ENCODE peak calls at places on chromosomes 5 and 9, in ten cellular contexts. H is GM12878, C is H1, I is prostate gland, S is SK-N-SH, Z is Panc1, R is suprapubic skin, K is GM23338, Y is HL-60, Q is spleen. L is an unnamed sample.

GRCh38 chr9:31916591-31917223 is 467.7 kb upstream of the ACO1 start:
- DNase-seq in Y (no peak), Q (no peak), C (no peak), H (no peak), S (no peak), I (no peak), K (peak), Z (no peak), R (no peak), L (no peak)

GRCh38 chr9:136086213-136086881 is 8.7 kb downstream of the NACC2 start:
- DNase-seq in Z (no peak), I (no peak), Y (no peak), C (no peak), H (no peak), S (peak), R (peak), K (no peak), Q (peak), L (no peak)

GRCh38 chr5:141496038-141496437 is 7.2 kb downstream of the PCDHGC5 start:
- DNase-seq in Z (no peak), Q (no peak), I (no peak), Y (no peak), C (no peak), S (no peak), H (no peak), R (no peak), K (peak), L (no peak)

GRCh38 chr9:12705738-12706391 is 12.7 kb downstream of the TYRP1 start:
- DNase-seq in R (no peak), Z (no peak), Y (no peak), C (no peak), H (no peak), Q (no peak), K (no peak), I (no peak), S (no peak), L (no peak)

GRCh38 chr5:67166460-67166871 is 30.1 kb downstream of the CD180 start:
- DNase-seq in I (no peak), H (no peak), K (no peak), Z (no peak), C (no peak), Y (no peak), Q (peak), S (no peak), R (peak), L (peak)

GRCh38 chr5:72465601-72466563 is 41.3 kb downstream of the ZNF366 start:
- DNase-seq in H (peak), S (no peak), R (no peak), I (no peak), Z (no peak), C (no peak), Q (no peak), Y (no peak), K (no peak), L (no peak)

GRCh38 chr9:3043369-3043768 is 199.5 kb upstream of the PUM3 start:
- DNase-seq in I (no peak), Z (no peak), S (no peak), K (no peak), H (no peak), R (no peak), C (no peak), Q (no peak), Y (no peak), L (no peak)

GRCh38 chr5:128920345-128921215 is 44.7 kb upstream of the SLC27A6 start:
- DNase-seq in Z (no peak), Q (no peak), H (no peak), Y (no peak), S (no peak), I (no peak), K (no peak), C (no peak), R (no peak), L (peak)

GRCh38 chr9:101437806-101438232 is 2.2 kb upstream of the ALDOB start:
- DNase-seq in H (no peak), Q (peak), C (no peak), Z (no peak), I (no peak), R (no peak), K (no peak), S (no peak), Y (no peak), L (no peak)

GRCh38 chr5:114924784-114925183 is 244.9 kb downstream of the TRIM36 start:
- DNase-seq in H (no peak), Q (no peak), Y (no peak), C (no peak), I (no peak), Z (no peak), R (no peak), K (no peak), S (peak), L (no peak)

GRCh38 chr9:110575952-110576351 is 3.6 kb downstream of the SVEP1 start:
- DNase-seq in S (no peak), H (no peak), Z (no peak), R (no peak), C (no peak), I (no peak), K (no peak), Q (no peak), Y (no peak), L (no peak)

GRCh38 chr9:38172601-38173000 is 103.6 kb upstream of the SHB start:
- DNase-seq in R (no peak), I (no peak), H (no peak), S (peak), Z (no peak), K (peak), Q (no peak), C (peak), Y (no peak), L (no peak)

GRCh38 chr5:10387690-10388089 is 34.2 kb downstream of the MARCHF6 start:
- DNase-seq in S (no peak), H (no peak), R (no peak), Q (no peak), I (no peak), C (no peak), K (no peak), Y (peak), Z (no peak), L (no peak)

GRCh38 chr5:170028124-170028523 is 47.8 kb upstream of the INSYN2B start:
- DNase-seq in Q (no peak), S (no peak), I (no peak), Z (no peak), H (no peak), C (no peak), Y (no peak), K (no peak), R (no peak), L (no peak)

GRCh38 chr9:89756891-89757537 is 152.2 kb downstream of the GADD45G start:
- DNase-seq in H (no peak), R (no peak), I (no peak), S (no peak), Q (peak), Z (no peak), Y (no peak), C (no peak), K (no peak), L (no peak)

GRCh38 chr5:96904054-96904931 is 28.0 kb downstream of the ERAP2 start:
- DNase-seq in K (no peak), H (no peak), Z (no peak), Y (no peak), R (no peak), I (no peak), S (no peak), Q (no peak), C (no peak), L (no peak)

GRCh38 chr5:103411721-103412120 is 150.9 kb downstream of the NUDT12 start:
- DNase-seq in R (no peak), H (no peak), I (no peak), C (no peak), Q (no peak), Z (no peak), Y (no peak), K (no peak), S (no peak), L (no peak)

GRCh38 chr5:132420706-132421272 is 51.3 kb downstream of the SLC22A5 start:
- DNase-seq in I (no peak), S (no peak), Q (peak), Y (no peak), R (no peak), K (no peak), C (no peak), Z (no peak), H (peak), L (no peak)

GRCh38 chr5:66949066-66949465 is 247.5 kb downstream of the CD180 start:
- DNase-seq in K (no peak), R (no peak), C (no peak), Y (no peak), H (no peak), Z (no peak), I (no peak), S (no peak), Q (no peak), L (no peak)

GRCh38 chr5:132099073-132099748 is 25.6 kb downstream of the CSF2 start:
- DNase-seq in Y (no peak), S (no peak), Z (no peak), R (no peak), Q (no peak), C (no peak), I (no peak), H (peak), K (no peak), L (no peak)

GRCh38 chr9:121434946-121435345 is 64.7 kb downstream of the GGTA1 start:
- DNase-seq in Z (no peak), C (no peak), H (no peak), Q (no peak), R (no peak), I (no peak), K (no peak), Y (no peak), S (no peak), L (no peak)

GRCh38 chr9:113590389-113590788 is 126.9 kb downstream of the RGS3 start:
- DNase-seq in I (no peak), Q (no peak), H (no peak), C (no peak), R (no peak), K (no peak), Y (no peak), S (no peak), Z (no peak), L (no peak)

GRCh38 chr9:113317777-113318176 is 14.6 kb upstream of the RNF183 start:
- DNase-seq in K (no peak), I (no peak), Z (no peak), R (no peak), C (no peak), Q (no peak), S (no peak), H (no peak), Y (no peak), L (no peak)

GRCh38 chr5:428754-429452 is 14.1 kb upstream of the EXOC3 start:
- DNase-seq in C (no peak), K (no peak), R (no peak), H (no peak), Z (no peak), S (no peak), Y (peak), I (no peak), Q (no peak), L (no peak)

GRCh38 chr9:117868594-117868993 is 164.4 kb downstream of the TLR4 start:
- DNase-seq in R (no peak), Y (no peak), S (peak), C (no peak), I (no peak), Q (no peak), H (no peak), Z (no peak), K (no peak), L (no peak)

DNA sequence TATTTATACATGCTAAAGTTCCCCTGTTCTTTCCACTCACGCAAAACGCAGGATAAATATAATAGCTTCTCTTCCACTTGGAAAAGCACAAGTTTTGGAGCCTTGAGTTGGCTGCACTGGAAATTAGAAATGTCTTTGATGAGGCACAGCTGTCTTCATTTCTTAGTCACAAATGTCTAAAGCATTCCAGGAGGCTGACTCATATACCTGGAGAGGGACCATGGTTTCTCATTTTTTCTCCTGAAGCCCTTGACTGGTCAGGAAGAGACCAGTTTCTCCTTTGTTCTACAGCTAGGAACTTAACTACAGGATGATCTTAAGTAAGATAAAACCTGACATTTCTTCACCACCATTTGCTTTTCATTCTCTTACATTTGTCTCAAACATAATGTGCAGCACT is 16.2 kb downstream of the MTX3 start:
- DNase-seq in R (no peak), K (no peak), H (no peak), Q (no peak), Z (no peak), Y (no peak), S (no peak), I (no peak), C (no peak), L (peak)
- TF ChIP-seq POLR2AphosphoS5 in R (no peak), K (no peak), H (no peak), Q (no peak), Z (no peak), Y (no peak), S (peak), I (no peak), C (no peak), L (no peak)

GRCh38 chr9:26264709-26265601 is 586.7 kb upstream of the TUSC1 start:
- DNase-seq in C (no peak), Y (no peak), Z (no peak), S (no peak), K (no peak), Q (no peak), R (no peak), H (no peak), I (no peak), L (no peak)
- H3K27ac ChIP-seq in C (no peak), Y (no peak), Z (no peak), S (peak), K (no peak), Q (no peak), R (no peak), H (no peak), I (no peak), L (no peak)

GRCh38 chr9:127689332-127690000 is 17.3 kb upstream of the CFAP157 start:
- DNase-seq in Q (no peak), Y (no peak), C (no peak), S (no peak), K (no peak), H (no peak), I (no peak), R (no peak), Z (no peak), L (no peak)
- TF ChIP-seq POLR2AphosphoS5 in Q (no peak), Y (no peak), C (no peak), S (no peak), K (no peak), H (no peak), I (no peak), R (no peak), Z (no peak), L (no peak)

GRCh38 chr9:21801683-21802417 is 586 bp upstream of the MTAP start:
- DNase-seq in Q (peak), I (peak), Y (no peak), R (peak), C (no peak), Z (no peak), K (peak), S (peak), H (no peak), L (peak)
- H3K27ac ChIP-seq in Q (peak), I (peak), Y (peak), R (peak), C (peak), Z (peak), K (peak), S (peak), H (peak), L (peak)

GRCh38 chr5:113204525-113205161 is 228.0 kb downstream of the DCP2 start:
- DNase-seq in C (no peak), S (peak), K (no peak), Q (no peak), I (peak), R (peak), H (no peak), Z (no peak), Y (no peak), L (no peak)

GRCh38 chr5:113201715-113202114 is 225.1 kb downstream of the DCP2 start:
- DNase-seq in H (no peak), Q (no peak), S (no peak), K (no peak), C (no peak), I (no peak), R (no peak), Z (no peak), Y (no peak), L (no peak)

GRCh38 chr5:113205323-113205722 is 228.7 kb downstream of the DCP2 start:
- DNase-seq in S (no peak), C (no peak), H (no peak), K (no peak), Y (no peak), Z (no peak), I (no peak), Q (no peak), R (no peak), L (no peak)

GRCh38 chr5:113205807-113206206 is 229.0 kb downstream of the TSSK1B start:
- DNase-seq in I (no peak), Q (no peak), Y (no peak), R (no peak), S (no peak), C (no peak), Z (no peak), H (no peak), K (no peak), L (peak)

DNA sequence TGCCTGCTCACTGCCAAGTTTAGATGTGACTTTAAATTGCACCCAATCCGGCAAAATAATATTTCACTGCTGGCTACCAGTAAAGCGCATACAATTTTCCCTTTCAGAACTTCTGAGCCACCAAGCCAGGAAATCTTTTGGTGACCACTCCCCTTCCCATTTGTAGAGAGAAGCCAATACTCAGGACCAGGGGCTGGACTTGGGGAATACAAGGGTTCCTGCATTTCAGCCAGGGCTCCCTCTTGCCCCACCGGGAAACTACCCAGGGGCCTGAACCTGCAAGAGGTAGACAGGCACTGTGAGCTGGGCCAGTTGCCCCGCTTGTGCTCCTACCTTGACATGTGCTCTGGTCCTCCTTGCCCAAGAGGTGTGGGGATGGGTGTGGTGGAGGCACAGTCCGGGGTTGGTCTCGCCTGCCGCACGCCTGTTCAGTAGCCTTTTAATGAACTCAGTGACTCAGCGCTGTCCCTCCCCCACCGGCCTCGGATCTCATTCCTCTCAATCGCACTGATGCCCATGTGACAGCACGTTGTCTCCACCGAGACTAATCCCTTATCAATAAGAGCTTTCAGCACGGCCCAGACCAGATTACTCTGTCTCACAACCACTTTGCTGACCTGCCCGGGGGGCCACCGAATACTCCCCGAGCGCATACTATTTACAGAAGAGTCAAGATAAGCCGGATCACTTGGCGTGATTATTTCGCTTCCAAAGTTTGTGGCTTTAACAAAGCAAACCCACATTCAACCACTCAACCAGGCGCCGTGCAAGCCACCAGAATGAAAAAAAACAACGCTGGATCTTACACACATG is 226.5 kb downstream of the DCP2 start:
- DNase-seq in S (peak), R (peak), Y (no peak), C (no peak), K (no peak), Q (no peak), Z (no peak), I (peak), H (no peak), L (peak)
- TF ChIP-seq POLR2AphosphoS5 in S (no peak), R (no peak), Y (no peak), C (no peak), K (no peak), Q (no peak), Z (no peak), I (peak), H (no peak), L (peak)

GRCh38 chr9:133127340-133127981 is 6.4 kb upstream of the RALGDS start:
- DNase-seq in K (no peak), S (no peak), R (peak), Y (no peak), H (no peak), I (peak), Z (no peak), C (no peak), Q (no peak), L (peak)

GRCh38 chr9:133128152-133128551 is 7.1 kb upstream of the RALGDS start:
- DNase-seq in Q (no peak), K (no peak), Z (no peak), R (no peak), S (no peak), Y (no peak), C (no peak), H (no peak), I (no peak), L (no peak)

GRCh38 chr9:133125706-133126696 is 5.0 kb upstream of the RALGDS start:
- DNase-seq in K (no peak), I (peak), S (peak), H (no peak), C (no peak), R (no peak), Q (no peak), Y (no peak), Z (no peak), L (no peak)

GRCh38 chr9:133129001-133129799 is 8.2 kb upstream of the RALGDS start:
- DNase-seq in H (no peak), S (peak), I (peak), Z (no peak), R (no peak), Q (no peak), K (no peak), Y (no peak), C (no peak), L (no peak)

DNA sequence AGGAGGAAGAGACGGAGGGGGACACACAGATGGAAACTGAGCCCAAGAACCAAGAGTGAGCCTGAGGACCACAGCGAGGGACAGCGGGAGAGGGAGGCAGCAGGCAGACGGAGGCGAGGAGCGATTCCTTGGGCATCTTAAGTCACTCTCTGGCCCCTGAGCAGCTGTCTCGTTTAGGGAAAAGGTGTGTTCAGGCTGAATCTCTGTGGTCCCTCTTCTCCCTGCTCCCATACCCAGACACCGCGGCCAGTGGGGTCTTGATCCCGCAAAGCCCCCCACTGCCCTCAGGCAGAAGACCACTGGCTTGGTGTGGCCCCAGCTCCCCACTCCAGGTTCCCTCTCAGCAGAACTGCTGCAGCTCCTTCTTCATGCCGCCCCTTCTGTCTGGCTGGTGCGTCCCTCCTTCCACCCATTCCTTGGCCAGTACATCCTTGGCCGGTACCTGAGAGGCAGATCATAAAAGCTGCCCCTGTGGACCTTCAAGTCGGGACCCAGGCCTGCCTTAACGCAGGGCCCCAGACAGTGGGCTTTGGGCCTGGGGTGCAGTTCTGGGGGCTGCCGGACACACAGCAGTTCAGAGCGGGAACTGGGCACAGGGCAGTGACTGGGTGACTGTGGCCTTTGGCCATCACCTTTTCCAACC is 5.8 kb upstream of the RALGDS start:
- DNase-seq in I (no peak), Z (no peak), Y (no peak), R (no peak), K (no peak), C (no peak), H (no peak), S (no peak), Q (no peak), L (no peak)
- H3K27ac ChIP-seq in I (peak), Z (no peak), Y (no peak), R (peak), K (no peak), C (no peak), H (peak), S (no peak), Q (peak), L (no peak)

DNA sequence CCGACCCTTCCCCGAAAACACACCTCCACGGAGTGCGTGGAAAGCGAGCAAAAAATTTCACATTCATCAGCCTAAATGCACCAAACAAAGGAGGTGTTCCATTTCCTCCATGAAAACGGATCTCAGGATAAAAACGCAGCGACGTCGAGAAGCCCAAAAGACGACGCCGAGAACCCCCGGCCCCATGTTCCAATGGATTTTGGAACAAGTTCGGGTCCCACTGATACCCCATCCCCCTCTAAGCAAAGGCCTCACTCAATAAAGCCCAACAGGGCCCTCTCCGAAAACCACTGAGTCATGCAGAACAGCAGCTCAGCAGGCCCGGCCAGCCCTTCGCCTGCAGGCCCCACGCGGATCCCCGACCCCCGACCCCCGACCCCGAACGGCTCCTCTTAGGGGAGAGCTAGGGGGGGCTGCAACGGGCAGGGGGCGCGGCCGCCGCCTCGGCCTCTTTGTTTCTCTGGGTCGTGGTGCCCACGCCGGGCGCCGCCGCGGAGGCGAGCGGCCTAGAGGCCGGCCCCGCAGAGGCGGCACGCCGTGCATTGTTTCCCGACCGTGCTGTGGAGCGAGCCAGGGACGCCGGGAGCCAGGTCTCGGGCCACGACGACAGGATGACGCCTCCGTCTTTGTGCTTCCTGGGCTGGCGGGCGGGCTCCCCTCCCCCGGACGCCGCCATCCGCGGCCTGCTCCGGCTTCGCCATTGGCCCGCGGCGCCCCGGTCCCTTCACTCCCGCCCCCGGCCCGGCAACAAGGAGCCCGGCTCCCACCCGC is 915 bp downstream of the ZFAND5 start:
- DNase-seq in C (no peak), K (peak), I (peak), S (peak), Q (peak), Z (no peak), R (peak), H (no peak), Y (no peak), L (no peak)
- TF ChIP-seq POLR2AphosphoS5 in C (peak), K (no peak), I (peak), S (no peak), Q (peak), Z (no peak), R (no peak), H (no peak), Y (no peak), L (no peak)

L was measured in HCT116.